ENCODE peak calls at places on chromosomes 16 and 17, in five cellular contexts. One of them, this sample, is unnamed.

GRCh38 chr17:39225974-39226683 is 384 bp upstream of the STAC2 start:
- DNase-seq in fibroblast of the aortic adventitia: peak; percentile 40
- DNase-seq in omental fat pad: no peak
- DNase-seq in left lung: no peak
- DNase-seq in transverse colon: peak; percentile 46
- DNase-seq in this sample: no peak

GRCh38 chr16:4944333-4945281 is 7.7 kb upstream of the PPL start:
- DNase-seq in fibroblast of the aortic adventitia: peak; percentile 99
- DNase-seq in omental fat pad: peak; percentile 92
- DNase-seq in left lung: peak; percentile 95
- DNase-seq in transverse colon: peak; percentile 84
- DNase-seq in this sample: peak; percentile 72

GRCh38 chr16:65731840-65732239 is 610.0 kb upstream of the CDH11 start:
- DNase-seq in fibroblast of the aortic adventitia: peak; percentile 34
- DNase-seq in omental fat pad: no peak
- DNase-seq in left lung: no peak
- DNase-seq in transverse colon: no peak
- DNase-seq in this sample: no peak

GRCh38 chr17:31216053-31216751 is 80.8 kb downstream of the OMG start:
- DNase-seq in fibroblast of the aortic adventitia: peak; percentile 92
- DNase-seq in omental fat pad: no peak
- DNase-seq in left lung: no peak
- DNase-seq in transverse colon: no peak
- DNase-seq in this sample: no peak

GRCh38 chr17:8662076-8662831 is 31.7 kb upstream of the MYH10 start:
- DNase-seq in fibroblast of the aortic adventitia: no peak
- DNase-seq in omental fat pad: no peak
- DNase-seq in left lung: no peak
- DNase-seq in transverse colon: no peak
- DNase-seq in this sample: no peak

GRCh38 chr17:72591500-72592241 is 470.9 kb downstream of the SOX9 start:
- DNase-seq in fibroblast of the aortic adventitia: peak; percentile 29
- DNase-seq in omental fat pad: no peak
- DNase-seq in left lung: peak; percentile 82
- DNase-seq in transverse colon: no peak
- DNase-seq in this sample: no peak

GRCh38 chr16:65936096-65936495 is 430.4 kb upstream of the CDH5 start:
- DNase-seq in fibroblast of the aortic adventitia: peak; percentile 23
- DNase-seq in omental fat pad: no peak
- DNase-seq in left lung: no peak
- DNase-seq in transverse colon: no peak
- DNase-seq in this sample: no peak

GRCh38 chr17:62882878-62883277 is 74.8 kb upstream of the MARCHF10 start:
- DNase-seq in fibroblast of the aortic adventitia: peak; percentile 77
- DNase-seq in omental fat pad: no peak
- DNase-seq in left lung: no peak
- DNase-seq in transverse colon: no peak
- DNase-seq in this sample: peak; percentile 59

GRCh38 chr17:50817838-50818237 is 17.5 kb upstream of the WFIKKN2 start:
- DNase-seq in fibroblast of the aortic adventitia: no peak
- DNase-seq in omental fat pad: no peak
- DNase-seq in left lung: no peak
- DNase-seq in transverse colon: no peak
- DNase-seq in this sample: no peak

GRCh38 chr17:57724038-57724728 is 20.9 kb downstream of the CCDC182 start:
- DNase-seq in fibroblast of the aortic adventitia: no peak
- DNase-seq in omental fat pad: no peak
- DNase-seq in left lung: no peak
- DNase-seq in transverse colon: no peak
- DNase-seq in this sample: no peak

GRCh38 chr16:22183901-22184614 is 21.8 kb downstream of the SDR42E2 start:
- DNase-seq in fibroblast of the aortic adventitia: no peak
- DNase-seq in omental fat pad: no peak
- DNase-seq in left lung: no peak
- DNase-seq in transverse colon: no peak
- DNase-seq in this sample: no peak
- TF ChIP-seq CTCF in fibroblast of the aortic adventitia: peak; percentile 6
- TF ChIP-seq CTCF in omental fat pad: no peak
- TF ChIP-seq CTCF in left lung: no peak
- TF ChIP-seq CTCF in transverse colon: no peak
- TF ChIP-seq CTCF in this sample: no peak

GRCh38 chr16:19776565-19776964 is 58.5 kb downstream of the IQCK start:
- DNase-seq in fibroblast of the aortic adventitia: no peak
- DNase-seq in omental fat pad: no peak
- DNase-seq in left lung: no peak
- DNase-seq in transverse colon: no peak
- DNase-seq in this sample: no peak
- TF ChIP-seq CTCF in fibroblast of the aortic adventitia: no peak
- TF ChIP-seq CTCF in omental fat pad: no peak
- TF ChIP-seq CTCF in left lung: no peak
- TF ChIP-seq CTCF in transverse colon: no peak
- TF ChIP-seq CTCF in this sample: no peak

GRCh38 chr16:27370318-27370717 is 31.7 kb upstream of the IL21R start:
- DNase-seq in fibroblast of the aortic adventitia: no peak
- DNase-seq in omental fat pad: no peak
- DNase-seq in left lung: no peak
- DNase-seq in transverse colon: no peak
- DNase-seq in this sample: no peak

GRCh38 chr16:27366687-27367462 is 35.1 kb upstream of the IL21R start:
- DNase-seq in fibroblast of the aortic adventitia: no peak
- DNase-seq in omental fat pad: no peak
- DNase-seq in left lung: no peak
- DNase-seq in transverse colon: no peak
- DNase-seq in this sample: no peak

GRCh38 chr16:27367463-27368357 is 34.3 kb upstream of the IL21R start:
- DNase-seq in fibroblast of the aortic adventitia: peak; percentile 73
- DNase-seq in omental fat pad: peak; percentile 57
- DNase-seq in left lung: peak; percentile 93
- DNase-seq in transverse colon: peak; percentile 88
- DNase-seq in this sample: peak; percentile 80

GRCh38 chr16:27369806-27370205 is 32.2 kb upstream of the IL21R start:
- DNase-seq in fibroblast of the aortic adventitia: peak; percentile 28
- DNase-seq in omental fat pad: no peak
- DNase-seq in left lung: no peak
- DNase-seq in transverse colon: no peak
- DNase-seq in this sample: no peak

DNA sequence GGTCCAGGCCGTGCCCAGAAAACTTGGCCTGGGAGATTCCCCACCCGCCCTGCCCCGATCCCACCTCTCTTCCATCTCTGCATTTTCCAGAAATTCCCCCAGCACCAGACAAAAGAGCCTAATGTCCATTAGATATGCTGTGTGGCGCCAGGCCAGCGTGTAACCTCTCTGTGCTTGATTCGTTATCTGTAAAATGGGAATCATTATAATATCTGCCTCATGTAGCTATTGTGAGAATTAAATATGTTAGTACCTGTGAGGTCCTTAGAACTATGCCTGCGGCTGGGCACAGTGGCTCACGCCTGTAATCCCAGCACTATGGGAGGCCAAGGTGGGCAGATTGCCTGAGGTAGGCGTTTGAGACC is 33.6 kb upstream of the IL21R start:
- DNase-seq in fibroblast of the aortic adventitia: no peak
- DNase-seq in omental fat pad: peak; percentile 12
- DNase-seq in left lung: no peak
- DNase-seq in transverse colon: no peak
- DNase-seq in this sample: no peak
- TF ChIP-seq CTCF in fibroblast of the aortic adventitia: no peak
- TF ChIP-seq CTCF in omental fat pad: no peak
- TF ChIP-seq CTCF in left lung: no peak
- TF ChIP-seq CTCF in transverse colon: peak; percentile 18
- TF ChIP-seq CTCF in this sample: peak; percentile 50

GRCh38 chr16:71883849-71884638 is at the start of gene ZNF821:
- DNase-seq in fibroblast of the aortic adventitia: peak; percentile 49
- DNase-seq in omental fat pad: peak; percentile 54
- DNase-seq in left lung: peak; percentile 95
- DNase-seq in transverse colon: peak; percentile 84
- DNase-seq in this sample: peak; percentile 61

GRCh38 chr16:71880176-71880575 is 3.8 kb downstream of the ZNF821 start:
- DNase-seq in fibroblast of the aortic adventitia: no peak
- DNase-seq in omental fat pad: no peak
- DNase-seq in left lung: no peak
- DNase-seq in transverse colon: no peak
- DNase-seq in this sample: no peak

GRCh38 chr16:71885261-71885650 is 1.3 kb upstream of the ZNF821 start:
- DNase-seq in fibroblast of the aortic adventitia: no peak
- DNase-seq in omental fat pad: no peak
- DNase-seq in left lung: no peak
- DNase-seq in transverse colon: no peak
- DNase-seq in this sample: no peak

GRCh38 chr16:71882505-71883192 is 1.3 kb downstream of the ZNF821 start:
- DNase-seq in fibroblast of the aortic adventitia: peak; percentile 82
- DNase-seq in omental fat pad: peak; percentile 51
- DNase-seq in left lung: no peak
- DNase-seq in transverse colon: peak; percentile 82
- DNase-seq in this sample: peak; percentile 58

GRCh38 chr16:71883193-71883848 is 661 bp downstream of the ZNF821 start:
- DNase-seq in fibroblast of the aortic adventitia: peak; percentile 13
- DNase-seq in omental fat pad: no peak
- DNase-seq in left lung: peak; percentile 67
- DNase-seq in transverse colon: peak; percentile 61
- DNase-seq in this sample: no peak
- TF ChIP-seq CTCF in fibroblast of the aortic adventitia: peak; percentile 51
- TF ChIP-seq CTCF in omental fat pad: no peak
- TF ChIP-seq CTCF in left lung: peak; percentile 35
- TF ChIP-seq CTCF in transverse colon: no peak
- TF ChIP-seq CTCF in this sample: peak; percentile 57

GRCh38 chr17:6800422-6801027 is 24.5 kb downstream of the FBXO39 start:
- DNase-seq in fibroblast of the aortic adventitia: no peak
- DNase-seq in omental fat pad: no peak
- DNase-seq in left lung: no peak
- DNase-seq in transverse colon: no peak
- DNase-seq in this sample: no peak
- TF ChIP-seq CTCF in fibroblast of the aortic adventitia: no peak
- TF ChIP-seq CTCF in omental fat pad: no peak
- TF ChIP-seq CTCF in left lung: no peak
- TF ChIP-seq CTCF in transverse colon: no peak
- TF ChIP-seq CTCF in this sample: peak; percentile 50

DNA sequence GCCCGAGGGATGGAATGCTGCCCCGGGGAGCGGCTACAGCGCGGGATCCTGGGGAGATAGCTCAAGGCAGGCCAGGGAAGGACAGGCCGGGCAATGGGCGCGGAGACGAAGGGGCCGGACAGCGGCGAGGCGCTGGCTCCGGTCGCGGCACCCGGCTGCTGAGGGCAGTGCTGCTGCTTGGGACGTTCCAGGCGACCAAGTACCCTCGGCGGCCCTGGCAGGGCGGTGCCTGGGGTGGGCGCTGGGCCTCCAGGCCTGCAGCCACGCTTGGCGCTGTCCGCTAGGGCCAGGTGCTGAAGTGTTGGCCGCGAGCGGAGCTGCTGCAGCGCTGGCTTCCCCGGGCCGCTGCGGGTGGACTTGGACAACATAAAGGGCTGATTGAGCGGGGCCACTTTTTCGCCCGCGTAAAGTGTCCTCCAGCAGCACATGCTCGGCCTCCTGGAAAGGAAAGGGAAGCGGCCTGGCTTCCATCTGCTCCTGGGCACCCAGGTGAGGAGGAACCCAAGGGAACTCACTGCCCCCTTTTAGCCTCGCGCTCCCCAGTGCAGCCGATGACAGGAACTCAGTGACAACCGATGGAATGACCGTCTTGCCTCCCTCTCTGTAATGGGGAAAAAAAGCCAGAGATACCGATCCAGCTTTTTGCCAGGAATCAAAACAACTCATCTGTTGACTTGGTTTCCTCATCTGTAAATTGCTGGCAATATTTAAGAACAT is 23.7 kb downstream of the CLEC3A start:
- DNase-seq in fibroblast of the aortic adventitia: peak; percentile 35
- DNase-seq in omental fat pad: no peak
- DNase-seq in left lung: peak; percentile 87
- DNase-seq in transverse colon: peak; percentile 41
- DNase-seq in this sample: no peak
- TF ChIP-seq CTCF in fibroblast of the aortic adventitia: no peak
- TF ChIP-seq CTCF in omental fat pad: no peak
- TF ChIP-seq CTCF in left lung: no peak
- TF ChIP-seq CTCF in transverse colon: no peak
- TF ChIP-seq CTCF in this sample: no peak

GRCh38 chr17:624341-624860 is 90.2 kb downstream of the VPS53 start:
- DNase-seq in fibroblast of the aortic adventitia: peak; percentile 57
- DNase-seq in omental fat pad: no peak
- DNase-seq in left lung: no peak
- DNase-seq in transverse colon: no peak
- DNase-seq in this sample: no peak
- TF ChIP-seq CTCF in fibroblast of the aortic adventitia: no peak
- TF ChIP-seq CTCF in omental fat pad: no peak
- TF ChIP-seq CTCF in left lung: no peak
- TF ChIP-seq CTCF in transverse colon: no peak
- TF ChIP-seq CTCF in this sample: no peak

GRCh38 chr17:7130626-7131467 is 16.2 kb upstream of the ASGR2 start:
- DNase-seq in fibroblast of the aortic adventitia: no peak
- DNase-seq in omental fat pad: no peak
- DNase-seq in left lung: peak; percentile 47
- DNase-seq in transverse colon: no peak
- DNase-seq in this sample: no peak

GRCh38 chr17:7136266-7136877 is 21.8 kb upstream of the ASGR2 start:
- DNase-seq in fibroblast of the aortic adventitia: peak; percentile 81
- DNase-seq in omental fat pad: peak; percentile 94
- DNase-seq in left lung: peak; percentile 92
- DNase-seq in transverse colon: peak; percentile 78
- DNase-seq in this sample: peak; percentile 71

GRCh38 chr17:7132511-7133094 is 18.0 kb upstream of the ASGR2 start:
- DNase-seq in fibroblast of the aortic adventitia: no peak
- DNase-seq in omental fat pad: no peak
- DNase-seq in left lung: no peak
- DNase-seq in transverse colon: peak; percentile 27
- DNase-seq in this sample: peak; percentile 91

GRCh38 chr17:7133916-7134315 is 19.3 kb upstream of the ASGR2 start:
- DNase-seq in fibroblast of the aortic adventitia: no peak
- DNase-seq in omental fat pad: no peak
- DNase-seq in left lung: no peak
- DNase-seq in transverse colon: no peak
- DNase-seq in this sample: no peak

GRCh38 chr17:7133424-7133823 is 18.8 kb upstream of the ASGR2 start:
- DNase-seq in fibroblast of the aortic adventitia: no peak
- DNase-seq in omental fat pad: no peak
- DNase-seq in left lung: no peak
- DNase-seq in transverse colon: peak; percentile 32
- DNase-seq in this sample: peak; percentile 74
- TF ChIP-seq CTCF in fibroblast of the aortic adventitia: peak; percentile 28
- TF ChIP-seq CTCF in omental fat pad: no peak
- TF ChIP-seq CTCF in left lung: peak; percentile 33
- TF ChIP-seq CTCF in transverse colon: no peak
- TF ChIP-seq CTCF in this sample: peak; percentile 50

GRCh38 chr16:24976971-24977672 is 38.0 kb downstream of the ARHGAP17 start:
- DNase-seq in fibroblast of the aortic adventitia: no peak
- DNase-seq in omental fat pad: no peak
- DNase-seq in left lung: no peak
- DNase-seq in transverse colon: no peak
- DNase-seq in this sample: no peak
- TF ChIP-seq CTCF in fibroblast of the aortic adventitia: no peak
- TF ChIP-seq CTCF in omental fat pad: no peak
- TF ChIP-seq CTCF in left lung: no peak
- TF ChIP-seq CTCF in transverse colon: no peak
- TF ChIP-seq CTCF in this sample: no peak